ENCODE peak calls at places on chromosomes 5 and 9, in four cellular contexts. One of them, this sample, is unnamed.

GRCh38 chr9:34554211-34555001 is 31.6 kb upstream of the ENHO start:
- DNase-seq in EL: no peak
- DNase-seq in T-helper 1 cell: no peak
- DNase-seq in AG08395: no peak
- DNase-seq in this sample: no peak

GRCh38 chr5:125835293-125836172 is 587.7 kb upstream of the GRAMD2B start:
- DNase-seq in EL: peak; percentile 31
- DNase-seq in T-helper 1 cell: no peak
- DNase-seq in AG08395: no peak
- DNase-seq in this sample: no peak

GRCh38 chr5:35926389-35927051 is 11.9 kb downstream of the CAPSL start:
- DNase-seq in EL: peak; percentile 71
- DNase-seq in T-helper 1 cell: peak; percentile 67
- DNase-seq in AG08395: peak; percentile 65
- DNase-seq in this sample: no peak

GRCh38 chr9:135811796-135812195 is 95.5 kb downstream of the CAMSAP1 start:
- DNase-seq in EL: no peak
- DNase-seq in T-helper 1 cell: no peak
- DNase-seq in AG08395: no peak
- DNase-seq in this sample: no peak

GRCh38 chr5:57504357-57504756 is 21.7 kb upstream of the ACTBL2 start:
- DNase-seq in EL: no peak
- DNase-seq in T-helper 1 cell: no peak
- DNase-seq in AG08395: no peak
- DNase-seq in this sample: no peak

GRCh38 chr5:98307811-98308210 is 465.7 kb upstream of the RGMB start:
- DNase-seq in EL: peak; percentile 88
- DNase-seq in T-helper 1 cell: no peak
- DNase-seq in AG08395: peak; percentile 25
- DNase-seq in this sample: no peak

GRCh38 chr9:137149367-137149766 is 10.4 kb downstream of the GRIN1 start:
- DNase-seq in EL: no peak
- DNase-seq in T-helper 1 cell: no peak
- DNase-seq in AG08395: no peak
- DNase-seq in this sample: no peak

GRCh38 chr5:73896668-73897067 is 270.7 kb downstream of the ARHGEF28 start:
- DNase-seq in EL: no peak
- DNase-seq in T-helper 1 cell: no peak
- DNase-seq in AG08395: no peak
- DNase-seq in this sample: no peak

GRCh38 chr5:59522201-59522831 is 371.2 kb downstream of the PDE4D start:
- DNase-seq in EL: no peak
- DNase-seq in T-helper 1 cell: no peak
- DNase-seq in AG08395: no peak
- DNase-seq in this sample: no peak

GRCh38 chr9:110179734-110180133 is 28.2 kb downstream of the C9orf152 start:
- DNase-seq in EL: peak; percentile 58
- DNase-seq in T-helper 1 cell: no peak
- DNase-seq in AG08395: peak; percentile 43
- DNase-seq in this sample: no peak

GRCh38 chr9:135905380-135906282 is 1.7 kb downstream of the CAMSAP1 start:
- DNase-seq in EL: peak; percentile 43
- DNase-seq in T-helper 1 cell: peak; percentile 34
- DNase-seq in AG08395: no peak
- DNase-seq in this sample: no peak

GRCh38 chr9:76564300-76564699 is 105.3 kb downstream of the GCNT1 start:
- DNase-seq in EL: peak; percentile 71
- DNase-seq in T-helper 1 cell: no peak
- DNase-seq in AG08395: peak; percentile 22
- DNase-seq in this sample: no peak

GRCh38 chr5:148739524-148739923 is 85.2 kb upstream of the HTR4 start:
- DNase-seq in EL: no peak
- DNase-seq in T-helper 1 cell: no peak
- DNase-seq in AG08395: peak; percentile 3
- DNase-seq in this sample: no peak

GRCh38 chr9:764105-764524 is 77.4 kb upstream of the DMRT1 start:
- DNase-seq in EL: peak; percentile 65
- DNase-seq in T-helper 1 cell: no peak
- DNase-seq in AG08395: peak; percentile 81
- DNase-seq in this sample: no peak

GRCh38 chr5:68287976-68288755 is 72.6 kb downstream of the PIK3R1 start:
- DNase-seq in EL: peak; percentile 77
- DNase-seq in T-helper 1 cell: peak; percentile 23
- DNase-seq in AG08395: peak; percentile 38
- DNase-seq in this sample: peak; percentile 28

GRCh38 chr9:33081128-33081851 is 4.8 kb upstream of the SMU1 start:
- DNase-seq in EL: peak; percentile 87
- DNase-seq in T-helper 1 cell: peak; percentile 56
- DNase-seq in AG08395: peak; percentile 85
- DNase-seq in this sample: peak; percentile 29

GRCh38 chr5:61023131-61023530 is 78.1 kb downstream of the NDUFAF2 start:
- DNase-seq in EL: peak; percentile 56
- DNase-seq in T-helper 1 cell: no peak
- DNase-seq in AG08395: peak; percentile 12
- DNase-seq in this sample: no peak

This sample was measured in T-helper 17 cell.